ENCODE peak calls at places on chromosomes 6 and 20, in six cellular contexts. A, U, I, T, D and H are unnamed samples.

GRCh38 chr6:63872233-63872632 is 236.6 kb downstream of the PHF3 start:
- DNase-seq in A (no peak), U (no peak), I (peak; percentile 4), T (no peak), D (no peak), H (no peak)

GRCh38 chr6:84892666-84893065 is 128.3 kb upstream of the TBX18 start:
- DNase-seq in A (no peak), U (no peak), I (peak; percentile 44), T (no peak), D (no peak), H (no peak)

GRCh38 chr6:117477988-117478852 is 4.3 kb upstream of the DCBLD1 start:
- DNase-seq in A (no peak), U (no peak), I (peak; percentile 43), T (no peak), D (no peak), H (no peak)

GRCh38 chr20:49748525-49748838 is 34.8 kb upstream of the B4GALT5 start:
- DNase-seq in A (no peak), U (no peak), I (no peak), T (no peak), D (no peak), H (no peak)

GRCh38 chr6:152050451-152051195 is 243.1 kb downstream of the ESR1 start:
- DNase-seq in A (no peak), U (no peak), I (no peak), T (no peak), D (no peak), H (no peak)

GRCh38 chr6:166192136-166192535 is 24.5 kb upstream of the TBXT start:
- DNase-seq in A (no peak), U (no peak), I (no peak), T (no peak), D (no peak), H (no peak)

GRCh38 chr20:10876558-10876957 is 202.8 kb upstream of the JAG1 start:
- DNase-seq in A (no peak), U (no peak), I (no peak), T (peak; percentile 45), D (no peak), H (no peak)

GRCh38 chr20:8652396-8652795 is 416.5 kb upstream of the PLCB4 start:
- DNase-seq in A (no peak), U (no peak), I (no peak), T (no peak), D (no peak), H (no peak)

GRCh38 chr6:43052842-43053544 is 658 bp downstream of the CUL7 start:
- DNase-seq in A (peak; percentile 27), U (no peak), I (peak; percentile 17), T (no peak), D (no peak), H (peak; percentile 43)

GRCh38 chr6:33926451-33926850 is 122.6 kb upstream of the MLN start:
- DNase-seq in A (no peak), U (no peak), I (peak; percentile 8), T (no peak), D (no peak), H (no peak)

GRCh38 chr6:48109902-48110301 is 1.1 kb downstream of the PTCHD4 start:
- DNase-seq in A (no peak), U (no peak), I (no peak), T (no peak), D (no peak), H (no peak)

GRCh38 chr6:6816716-6817115 is 228.2 kb downstream of the LY86 start:
- DNase-seq in A (no peak), U (no peak), I (no peak), T (no peak), D (no peak), H (no peak)

GRCh38 chr6:87922191-87922946 is 125.3 kb upstream of the SPACA1 start:
- DNase-seq in A (peak; percentile 26), U (no peak), I (no peak), T (no peak), D (no peak), H (no peak)
- TF ChIP-seq POLR2A in A (no peak), U (no peak), I (no peak), T (no peak), D (no peak), H (no peak)

GRCh38 chr6:148466158-148466557 is 123.5 kb downstream of the SASH1 start:
- DNase-seq in A (no peak), U (no peak), I (no peak), T (no peak), D (no peak), H (no peak)
- H3K4me3 ChIP-seq in A (no peak overlapping the region), U (no peak overlapping the region), I (no peak overlapping the region), T (no peak overlapping the region), D (no peak overlapping the region), H (no peak overlapping the region)

DNA sequence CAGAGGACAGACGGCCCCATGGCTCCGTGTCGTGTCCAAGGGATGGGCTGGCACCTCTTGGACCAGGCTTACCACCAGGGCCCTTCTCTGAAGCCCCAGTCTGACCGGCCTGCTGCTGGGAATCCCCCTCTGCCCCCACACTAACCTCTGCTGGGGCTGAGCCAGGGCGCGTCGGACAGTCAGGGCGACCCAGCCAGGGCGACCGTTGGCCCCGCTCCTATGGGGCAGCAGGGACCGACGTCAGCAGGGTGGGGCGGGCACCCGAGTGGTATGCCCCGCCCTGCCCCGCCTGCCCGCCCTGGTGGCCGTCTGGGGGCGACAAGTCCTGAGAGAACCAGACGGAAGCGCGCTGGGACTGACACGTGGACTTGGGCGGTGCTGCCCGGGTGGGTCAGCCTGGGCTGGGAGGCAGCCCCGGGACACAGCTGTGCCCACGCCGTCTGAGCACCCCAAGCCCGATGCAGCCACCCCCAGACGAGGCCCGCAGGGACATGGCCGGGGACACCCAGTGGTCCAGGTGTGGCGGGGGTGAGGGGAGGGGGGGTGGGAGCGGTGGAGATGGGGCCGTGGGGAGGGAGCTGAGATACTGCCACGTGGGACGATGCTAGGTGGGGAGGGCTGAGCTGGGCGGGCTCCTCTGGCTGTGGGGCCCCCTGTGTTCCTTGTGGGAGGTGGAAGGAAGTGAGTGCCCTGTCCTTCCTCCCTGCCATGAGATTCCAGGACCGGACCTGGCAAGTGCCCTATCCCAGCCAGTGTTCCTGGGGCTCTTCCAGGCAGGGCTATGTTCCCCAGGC is at the start of gene SLC17A9:
- DNase-seq in A (peak; percentile 92), U (peak; percentile 38), I (no peak), T (peak; percentile 34), D (peak; percentile 22), H (peak; percentile 66)
- TF ChIP-seq POLR2A in A (no peak), U (no peak), I (no peak), T (no peak), D (no peak), H (no peak)

GRCh38 chr20:431012-431904 is 23.2 kb downstream of the RBCK1 start:
- DNase-seq in A (peak; percentile 36), U (no peak), I (peak; percentile 95), T (peak; percentile 34), D (no peak), H (peak; percentile 86)
- H3K4me3 ChIP-seq in A (no peak overlapping the region), U (no peak overlapping the region), I (no peak overlapping the region), T (no peak overlapping the region), D (no peak overlapping the region), H (no peak overlapping the region)

DNA sequence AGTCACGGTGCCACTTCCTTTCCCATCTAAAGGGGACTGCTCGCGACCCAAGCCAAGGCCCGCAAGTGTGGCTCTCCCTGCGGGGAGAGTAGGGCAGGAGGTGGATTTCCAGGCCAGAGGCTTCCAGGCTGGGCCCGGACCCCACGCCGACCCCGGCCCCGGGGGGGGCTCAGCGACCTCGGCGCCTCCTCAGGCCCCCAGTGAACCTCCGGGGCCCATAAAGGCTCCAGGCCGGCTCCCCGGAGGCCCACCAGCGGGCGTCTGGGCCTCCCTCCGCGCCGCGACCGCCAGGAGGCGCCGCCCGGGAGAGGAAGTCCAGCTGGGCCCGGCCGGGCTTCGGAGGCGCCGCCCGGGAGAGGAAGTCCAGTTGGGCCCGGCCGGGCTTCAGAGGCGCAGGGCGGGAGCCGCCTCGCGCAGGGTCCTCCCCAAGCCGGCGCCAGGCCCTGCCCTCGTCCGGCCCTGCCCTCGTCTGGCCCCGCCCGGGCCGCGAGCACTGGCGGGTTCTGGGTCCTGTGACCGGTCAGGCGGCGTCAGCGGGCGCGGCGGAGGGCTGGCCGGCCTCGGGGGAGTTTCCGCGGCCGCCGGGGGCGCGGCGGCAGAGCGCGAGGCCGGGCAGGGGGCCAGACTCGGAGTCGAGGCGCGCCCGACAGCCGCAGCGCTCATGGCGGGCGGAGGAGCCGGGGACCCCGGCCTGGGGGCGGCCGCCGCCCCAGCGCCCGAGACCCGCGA is at the start of gene RAB32:
- DNase-seq in A (peak; percentile 29), U (peak; percentile 93), I (peak; percentile 90), T (peak; percentile 80), D (peak; percentile 28), H (peak; percentile 92)
- TF ChIP-seq POLR2A in A (peak; percentile 72), U (peak; percentile 80), I (peak; percentile 41), T (peak; percentile 89), D (peak; percentile 68), H (peak; percentile 59)

GRCh38 chr6:138593100-138593877 is 94.0 kb upstream of the NHSL1 start:
- DNase-seq in A (peak; percentile 22), U (peak; percentile 29), I (peak; percentile 79), T (peak; percentile 70), D (peak; percentile 4), H (no peak)
- H3K4me3 ChIP-seq in A (peak overlapping the region; percentile 26), U (no peak overlapping the region), I (peak overlapping the region; percentile 30), T (no peak overlapping the region), D (peak overlapping the region; percentile 41), H (no peak overlapping the region)